ENCODE peak calls at places on chromosomes 11 and 22, in six cellular contexts. B is NCI-H2081, Y is esophagus muscularis mucosa, M is GM23248, S is sciatic nerve, E is AG20443. I is an unnamed sample.

GRCh38 chr22:49300951-49301397 is 526.7 kb downstream of the BRD1 start:
- DNase-seq in Y (no peak), S (peak), M (no peak), B (no peak), E (no peak), I (no peak)

GRCh38 chr22:48869788-48870187 is 957.9 kb downstream of the BRD1 start:
- DNase-seq in Y (no peak), E (no peak), M (no peak), S (no peak), B (no peak), I (no peak)

GRCh38 chr11:96241351-96241841 is 101.6 kb downstream of the MAML2 start:
- DNase-seq in E (no peak), Y (no peak), B (peak), M (no peak), S (no peak), I (no peak)

GRCh38 chr11:115929618-115930129 is 425.5 kb upstream of the CADM1 start:
- DNase-seq in B (peak), M (no peak), Y (no peak), S (no peak), E (no peak), I (no peak)

GRCh38 chr22:21044931-21045584 is 688 bp upstream of the LRRC74B start:
- DNase-seq in E (peak), M (peak), Y (no peak), B (no peak), S (no peak), I (no peak)

GRCh38 chr11:46363455-46363920 is 16.2 kb downstream of the DGKZ start:
- DNase-seq in S (no peak), Y (no peak), M (peak), B (no peak), E (peak), I (no peak)

GRCh38 chr11:96014234-96014633 is 90.3 kb upstream of the MTMR2 start:
- DNase-seq in Y (no peak), B (peak), E (peak), M (peak), S (no peak), I (peak)

GRCh38 chr11:70247042-70247709 is 23.3 kb upstream of the PPFIA1 start:
- DNase-seq in M (no peak), Y (no peak), S (no peak), E (no peak), B (no peak), I (no peak)

GRCh38 chr11:57476883-57477506 is 16.7 kb downstream of the RTN4RL2 start:
- DNase-seq in Y (no peak), S (no peak), B (no peak), E (peak), M (peak), I (peak)

GRCh38 chr11:118139578-118139977 is 13.0 kb downstream of the SCN4B start:
- DNase-seq in B (no peak), Y (no peak), M (peak), S (no peak), E (no peak), I (no peak)

GRCh38 chr22:30210235-30210831 is 36.2 kb downstream of the LIF start:
- DNase-seq in M (no peak), E (no peak), B (no peak), S (peak), Y (no peak), I (no peak)

GRCh38 chr11:95363710-95364109 is 132.7 kb upstream of the SESN3 start:
- DNase-seq in M (no peak), B (peak), S (no peak), E (no peak), Y (no peak), I (no peak)

GRCh38 chr22:37193629-37194191 is 5.7 kb upstream of the C1QTNF6 start:
- DNase-seq in Y (no peak), B (peak), M (no peak), S (peak), E (no peak), I (peak)

GRCh38 chr11:64539711-64540420 is 51.2 kb upstream of the SLC22A12 start:
- DNase-seq in E (no peak), S (no peak), Y (no peak), B (no peak), M (no peak), I (no peak)

GRCh38 chr11:37449146-37449545 is 851.1 kb upstream of the RAG2 start:
- DNase-seq in B (peak), M (peak), Y (no peak), E (no peak), S (no peak), I (peak)

GRCh38 chr11:27875480-27876208 is 175.4 kb upstream of the BDNF start:
- DNase-seq in E (no peak), B (no peak), Y (no peak), M (no peak), S (no peak), I (no peak)

GRCh38 chr11:35214792-35215193 is 75.8 kb downstream of the CD44 start:
- DNase-seq in S (no peak), Y (no peak), M (peak), E (peak), B (no peak), I (no peak)

GRCh38 chr11:104926771-104927470 is 28.7 kb upstream of the CASP12 start:
- DNase-seq in B (no peak), Y (no peak), M (no peak), E (no peak), S (no peak), I (no peak)

GRCh38 chr11:86802601-86803051 is 2.3 kb downstream of the PRSS23 start:
- DNase-seq in B (peak), S (no peak), Y (no peak), E (no peak), M (peak), I (peak)

GRCh38 chr22:44648085-44648820 is 53.8 kb upstream of the PRR5 start:
- DNase-seq in Y (peak), S (no peak), E (peak), B (no peak), M (peak), I (no peak)

GRCh38 chr22:33362702-33363101 is 304.5 kb upstream of the SYN3 start:
- DNase-seq in B (no peak), M (no peak), Y (peak), E (no peak), S (no peak), I (no peak)

GRCh38 chr11:11435673-11436072 is 82.6 kb upstream of the CSNK2A3 start:
- DNase-seq in M (no peak), B (no peak), Y (no peak), E (no peak), S (no peak), I (no peak)

GRCh38 chr22:38172489-38173155 is 9.0 kb downstream of the PLA2G6 start:
- DNase-seq in E (peak), B (peak), M (peak), Y (no peak), S (peak), I (peak)

GRCh38 chr11:126146454-126147192 is 64.8 kb downstream of the RPUSD4 start:
- DNase-seq in E (no peak), B (peak), S (no peak), M (no peak), Y (no peak), I (no peak)